ENCODE peak calls at places on chromosomes 2 and 18, in six cellular contexts. One of them, this sample, is unnamed.
A peak's percentile ranks its signal among the peaks of the same experiment; 100 is the strongest.

GRCh38 chr2:62197017-62197586 is 1.2 kb downstream of the B3GNT2 start:
- DNase-seq in body of pancreas: peak; percentile 46
- DNase-seq in NB4: peak; percentile 68
- DNase-seq in A549: no peak
- DNase-seq in gastrocnemius medialis: no peak
- DNase-seq in Peyer's patch: peak; percentile 63
- DNase-seq in this sample: no peak

GRCh38 chr2:226763320-226763719 is 36.3 kb downstream of the IRS1 start:
- DNase-seq in A549: no peak
- DNase-seq in Peyer's patch: no peak
- DNase-seq in body of pancreas: no peak
- DNase-seq in NB4: no peak
- DNase-seq in gastrocnemius medialis: no peak
- DNase-seq in this sample: no peak

GRCh38 chr2:126887506-126887905 is 11.2 kb upstream of the TEX51 start:
- DNase-seq in body of pancreas: no peak
- DNase-seq in gastrocnemius medialis: no peak
- DNase-seq in NB4: no peak
- DNase-seq in A549: no peak
- DNase-seq in Peyer's patch: no peak
- DNase-seq in this sample: no peak

GRCh38 chr2:64696631-64697030 is 42.9 kb upstream of the SERTAD2 start:
- DNase-seq in NB4: no peak
- DNase-seq in body of pancreas: no peak
- DNase-seq in A549: no peak
- DNase-seq in gastrocnemius medialis: no peak
- DNase-seq in Peyer's patch: no peak
- DNase-seq in this sample: no peak

GRCh38 chr2:189086710-189087109 is 92.9 kb downstream of the COL5A2 start:
- DNase-seq in gastrocnemius medialis: no peak
- DNase-seq in NB4: no peak
- DNase-seq in Peyer's patch: no peak
- DNase-seq in A549: no peak
- DNase-seq in body of pancreas: no peak
- DNase-seq in this sample: no peak

GRCh38 chr2:188217266-188217665 is 74.4 kb upstream of the GULP1 start:
- DNase-seq in A549: no peak
- DNase-seq in NB4: no peak
- DNase-seq in Peyer's patch: no peak
- DNase-seq in gastrocnemius medialis: no peak
- DNase-seq in body of pancreas: no peak
- DNase-seq in this sample: no peak

GRCh38 chr2:236393101-236393500 is 128.9 kb upstream of the ASB18 start:
- DNase-seq in body of pancreas: no peak
- DNase-seq in gastrocnemius medialis: no peak
- DNase-seq in Peyer's patch: no peak
- DNase-seq in NB4: no peak
- DNase-seq in A549: no peak
- DNase-seq in this sample: no peak

GRCh38 chr2:128282246-128282975 is 36.3 kb downstream of the HS6ST1 start:
- DNase-seq in Peyer's patch: peak; percentile 44
- DNase-seq in A549: no peak
- DNase-seq in gastrocnemius medialis: peak; percentile 9
- DNase-seq in NB4: no peak
- DNase-seq in body of pancreas: peak; percentile 30
- DNase-seq in this sample: no peak

GRCh38 chr2:188422726-188423125 is 131.1 kb downstream of the GULP1 start:
- DNase-seq in Peyer's patch: no peak
- DNase-seq in body of pancreas: no peak
- DNase-seq in gastrocnemius medialis: no peak
- DNase-seq in NB4: no peak
- DNase-seq in A549: no peak
- DNase-seq in this sample: no peak

GRCh38 chr2:12721571-12722444 is 5.1 kb downstream of the TRIB2 start:
- DNase-seq in Peyer's patch: no peak
- DNase-seq in gastrocnemius medialis: no peak
- DNase-seq in body of pancreas: no peak
- DNase-seq in A549: no peak
- DNase-seq in NB4: no peak
- DNase-seq in this sample: no peak

GRCh38 chr2:75602724-75603342 is 42.1 kb upstream of the EVA1A start:
- DNase-seq in gastrocnemius medialis: no peak
- DNase-seq in Peyer's patch: peak; percentile 64
- DNase-seq in NB4: no peak
- DNase-seq in A549: peak; percentile 50
- DNase-seq in body of pancreas: no peak
- DNase-seq in this sample: no peak

GRCh38 chr18:36610716-36611115 is 218.1 kb downstream of the TPGS2 start:
- DNase-seq in body of pancreas: no peak
- DNase-seq in gastrocnemius medialis: no peak
- DNase-seq in Peyer's patch: no peak
- DNase-seq in A549: no peak
- DNase-seq in NB4: no peak
- DNase-seq in this sample: no peak

GRCh38 chr2:42874838-42875801 is 82.7 kb upstream of the HAAO start:
- DNase-seq in A549: no peak
- DNase-seq in NB4: no peak
- DNase-seq in Peyer's patch: no peak
- DNase-seq in body of pancreas: no peak
- DNase-seq in gastrocnemius medialis: peak; percentile 48
- DNase-seq in this sample: peak; percentile 52

GRCh38 chr2:102615620-102616436 is 3.5 kb upstream of the SLC9A2 start:
- DNase-seq in A549: peak; percentile 75
- DNase-seq in NB4: peak; percentile 72
- DNase-seq in body of pancreas: peak; percentile 66
- DNase-seq in Peyer's patch: peak; percentile 61
- DNase-seq in gastrocnemius medialis: peak; percentile 51
- DNase-seq in this sample: peak; percentile 74

GRCh38 chr2:17380003-17380402 is 138.2 kb downstream of the RAD51AP2 start:
- DNase-seq in A549: no peak
- DNase-seq in body of pancreas: no peak
- DNase-seq in Peyer's patch: no peak
- DNase-seq in NB4: no peak
- DNase-seq in gastrocnemius medialis: no peak
- DNase-seq in this sample: no peak

GRCh38 chr18:35376393-35376741 is 770 bp downstream of the ZNF396 start:
- DNase-seq in gastrocnemius medialis: no peak
- DNase-seq in body of pancreas: peak; percentile 39
- DNase-seq in NB4: peak; percentile 74
- DNase-seq in Peyer's patch: peak; percentile 59
- DNase-seq in A549: no peak
- DNase-seq in this sample: peak; percentile 50

GRCh38 chr2:134256961-134257360 is 3.1 kb downstream of the MGAT5 start:
- DNase-seq in body of pancreas: no peak
- DNase-seq in gastrocnemius medialis: no peak
- DNase-seq in NB4: no peak
- DNase-seq in Peyer's patch: no peak
- DNase-seq in A549: no peak
- DNase-seq in this sample: no peak

GRCh38 chr2:134160793-134161504 is 92.9 kb upstream of the MGAT5 start:
- DNase-seq in NB4: no peak
- DNase-seq in body of pancreas: peak; percentile 64
- DNase-seq in gastrocnemius medialis: no peak
- DNase-seq in A549: no peak
- DNase-seq in Peyer's patch: no peak
- DNase-seq in this sample: no peak

GRCh38 chr2:174771631-174772491 is 7.6 kb upstream of the CHRNA1 start:
- DNase-seq in gastrocnemius medialis: peak; percentile 56
- DNase-seq in body of pancreas: peak; percentile 79
- DNase-seq in Peyer's patch: peak; percentile 72
- DNase-seq in A549: peak; percentile 70
- DNase-seq in NB4: peak; percentile 76
- DNase-seq in this sample: peak; percentile 69

GRCh38 chr18:48540329-48541025 is 1.6 kb downstream of the CTIF start:
- DNase-seq in body of pancreas: peak; percentile 77
- DNase-seq in A549: peak; percentile 67
- DNase-seq in Peyer's patch: peak; percentile 79
- DNase-seq in NB4: peak; percentile 74
- DNase-seq in gastrocnemius medialis: peak; percentile 83
- DNase-seq in this sample: peak; percentile 65

GRCh38 chr2:133346654-133347053 is 221.6 kb downstream of the NCKAP5 start:
- DNase-seq in gastrocnemius medialis: no peak
- DNase-seq in A549: peak; percentile 21
- DNase-seq in Peyer's patch: no peak
- DNase-seq in body of pancreas: no peak
- DNase-seq in NB4: no peak
- DNase-seq in this sample: no peak

DNA sequence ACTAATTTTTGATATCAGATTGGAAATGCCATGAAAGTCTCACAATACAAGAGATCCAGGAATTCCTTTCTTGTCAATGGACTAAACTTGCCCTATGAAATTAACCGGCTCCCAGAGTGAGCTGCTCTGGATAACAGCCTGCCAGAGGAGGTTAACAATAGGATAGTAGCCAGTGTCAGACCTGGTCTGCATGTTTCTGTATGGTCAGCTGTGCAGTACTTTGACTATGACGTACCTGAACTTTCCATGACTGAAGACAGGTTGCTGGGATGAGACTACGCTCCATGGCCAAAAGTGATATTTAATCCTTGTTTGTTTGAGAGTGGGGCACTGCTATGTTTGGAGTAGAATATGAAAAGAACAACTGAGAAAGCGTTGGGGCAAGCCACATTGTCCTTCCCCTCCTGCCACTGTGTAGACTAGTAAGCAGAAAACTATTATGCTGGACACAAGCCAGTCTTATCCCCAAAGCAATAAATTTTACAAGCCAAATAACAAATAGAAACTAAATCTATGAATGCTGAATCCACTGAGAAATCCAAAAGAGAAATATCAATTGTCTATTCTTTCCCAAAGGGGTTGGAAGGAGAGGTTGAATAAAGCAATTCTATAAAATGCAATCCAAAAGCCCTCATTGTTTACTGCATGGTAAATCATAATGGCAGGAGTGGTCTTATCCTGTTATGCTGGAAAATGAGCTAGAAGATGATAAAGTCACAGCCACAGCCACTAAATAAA is 115.5 kb upstream of the CYP26B1 start:
- DNase-seq in A549: peak; percentile 28
- DNase-seq in NB4: no peak
- DNase-seq in gastrocnemius medialis: no peak
- DNase-seq in Peyer's patch: no peak
- DNase-seq in body of pancreas: no peak
- DNase-seq in this sample: no peak
- H3K4me3 ChIP-seq in A549: no peak overlapping the region
- H3K4me3 ChIP-seq in NB4: no peak overlapping the region
- H3K4me3 ChIP-seq in gastrocnemius medialis: no peak overlapping the region
- H3K4me3 ChIP-seq in Peyer's patch: no peak overlapping the region
- H3K4me3 ChIP-seq in body of pancreas: no peak overlapping the region
- H3K4me3 ChIP-seq in this sample: no peak overlapping the region

DNA sequence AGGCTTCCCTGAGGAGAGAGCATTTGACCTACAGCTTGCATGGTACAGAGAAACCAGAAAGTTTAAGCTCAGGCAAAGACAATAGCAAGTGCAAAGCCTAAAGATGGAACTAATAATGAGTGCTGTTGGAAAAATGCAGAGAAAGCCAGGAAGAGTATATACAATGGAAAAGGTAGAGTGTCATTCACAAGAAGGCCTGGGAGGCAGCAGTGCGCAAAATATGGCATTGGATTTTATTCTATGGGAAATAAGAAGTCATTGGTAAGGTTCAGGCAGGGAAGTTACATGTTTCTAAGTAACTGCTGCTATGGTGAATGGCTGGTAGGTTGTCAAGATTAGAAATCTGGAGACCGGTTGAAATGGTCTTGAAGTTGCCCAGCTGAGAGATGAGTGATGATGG is 2167.3 kb upstream of the CELF4 start:
- DNase-seq in body of pancreas: no peak
- DNase-seq in NB4: no peak
- DNase-seq in gastrocnemius medialis: no peak
- DNase-seq in Peyer's patch: no peak
- DNase-seq in A549: peak; percentile 0
- DNase-seq in this sample: no peak
- TF ChIP-seq CTCF in body of pancreas: no peak
- TF ChIP-seq CTCF in NB4: no peak
- TF ChIP-seq CTCF in gastrocnemius medialis: no peak
- TF ChIP-seq CTCF in Peyer's patch: no peak
- TF ChIP-seq CTCF in A549: no peak
- TF ChIP-seq CTCF in this sample: no peak

DNA sequence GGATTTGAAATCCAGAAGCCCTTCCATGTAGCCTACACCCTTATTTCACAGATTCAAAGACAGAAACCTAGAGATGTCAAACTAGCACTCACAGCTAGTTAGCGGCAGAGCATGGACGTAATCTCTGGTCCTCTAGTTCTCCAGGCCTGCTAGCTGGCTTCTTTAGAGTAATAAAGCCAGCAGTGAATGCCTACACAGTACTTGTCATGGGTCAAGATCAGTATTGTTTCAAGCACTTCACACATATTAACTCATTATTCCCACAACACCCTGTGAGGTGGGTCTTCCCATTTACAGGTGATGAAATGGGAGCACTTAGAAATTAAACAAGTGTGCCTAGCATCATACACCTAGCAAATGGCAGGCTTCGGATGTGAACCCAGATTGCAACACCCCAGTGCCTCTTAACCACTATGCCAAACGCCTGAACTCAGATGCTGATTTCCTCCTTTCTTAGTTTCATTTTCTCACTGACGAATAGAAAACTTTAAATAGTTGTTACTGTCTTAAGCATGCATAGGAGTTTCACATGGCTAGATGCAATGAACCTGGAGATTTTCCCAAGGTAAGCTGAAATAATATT is 14.5 kb upstream of the ZBTB14 start:
- DNase-seq in Peyer's patch: no peak
- DNase-seq in body of pancreas: peak; percentile 23
- DNase-seq in A549: no peak
- DNase-seq in NB4: peak; percentile 74
- DNase-seq in gastrocnemius medialis: no peak
- DNase-seq in this sample: no peak
- TF ChIP-seq POLR2A in Peyer's patch: no peak
- TF ChIP-seq POLR2A in body of pancreas: no peak
- TF ChIP-seq POLR2A in A549: no peak
- TF ChIP-seq POLR2A in NB4: no peak
- TF ChIP-seq POLR2A in gastrocnemius medialis: no peak
- TF ChIP-seq POLR2A in this sample: no peak

GRCh38 chr2:56184500-56184996 is 758 bp downstream of the CCDC85A start:
- DNase-seq in Peyer's patch: peak; percentile 48
- DNase-seq in body of pancreas: peak; percentile 38
- DNase-seq in A549: peak; percentile 22
- DNase-seq in gastrocnemius medialis: no peak
- DNase-seq in NB4: no peak
- DNase-seq in this sample: no peak
- H3K4me3 ChIP-seq in Peyer's patch: peak overlapping the region; percentile 48
- H3K4me3 ChIP-seq in body of pancreas: peak overlapping the region; percentile 60
- H3K4me3 ChIP-seq in A549: peak overlapping the region; percentile 58
- H3K4me3 ChIP-seq in gastrocnemius medialis: peak overlapping the region; percentile 72
- H3K4me3 ChIP-seq in NB4: no peak overlapping the region
- H3K4me3 ChIP-seq in this sample: peak overlapping the region; percentile 59

DNA sequence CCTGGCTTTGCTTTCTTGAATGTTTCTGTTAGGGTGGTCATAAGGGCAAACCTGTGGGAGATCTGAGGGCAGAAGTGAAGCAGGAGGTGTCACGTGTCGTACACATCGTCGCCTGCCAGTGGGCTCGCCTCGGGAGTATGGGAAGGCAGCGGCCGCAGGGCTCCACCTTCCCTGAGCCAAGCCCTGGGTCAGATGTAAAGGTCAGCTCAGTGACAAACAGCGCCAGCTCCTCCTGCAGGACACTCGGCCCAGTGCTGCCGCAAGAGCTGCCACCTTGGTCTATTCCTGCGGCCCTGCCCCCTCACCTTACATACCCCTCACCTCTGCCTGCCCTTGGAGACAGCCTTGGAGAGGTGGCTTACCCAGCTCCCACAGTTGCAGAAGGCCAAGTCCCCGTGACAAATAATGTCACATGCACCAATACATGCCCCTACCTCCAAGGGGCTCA is 64.2 kb downstream of the PSMG2 start:
- DNase-seq in A549: peak; percentile 32
- DNase-seq in gastrocnemius medialis: no peak
- DNase-seq in NB4: no peak
- DNase-seq in Peyer's patch: no peak
- DNase-seq in body of pancreas: no peak
- DNase-seq in this sample: peak; percentile 49
- TF ChIP-seq CTCF in A549: no peak
- TF ChIP-seq CTCF in gastrocnemius medialis: no peak
- TF ChIP-seq CTCF in NB4: no peak
- TF ChIP-seq CTCF in Peyer's patch: no peak
- TF ChIP-seq CTCF in body of pancreas: no peak
- TF ChIP-seq CTCF in this sample: no peak

This sample was measured in stomach.